ENCODE peak calls at places on chromosomes 4 and X, in nine cellular contexts. A is nephron progenitor cell, O is GM23338, G is Calu3, Z is choroid plexus epithelial cell, T is spleen, E is breast epithelium, Q is kidney epithelial cell, I is ovary. L is an unnamed sample.
A peak's percentile ranks its signal among the peaks of the same experiment; 100 is the strongest.

GRCh38 chr4:129926936-129927335 is 831.0 kb downstream of the C4orf33 start:
- DNase-seq in A (no peak), O (peak; percentile 21), G (no peak), Z (peak; percentile 3), T (no peak), E (no peak), Q (no peak), I (no peak), L (peak; percentile 9)

GRCh38 chr4:184958127-184958806 is 60.0 kb upstream of the HELT start:
- DNase-seq in A (no peak), O (no peak), G (no peak), Z (no peak), T (no peak), E (no peak), Q (no peak), I (no peak), L (no peak)

GRCh38 chrX:84044051-84044450 is 143.9 kb downstream of the RPS6KA6 start:
- DNase-seq in A (no peak), O (no peak), G (no peak), Z (no peak), T (no peak), E (no peak), Q (no peak), I (no peak), L (no peak)

GRCh38 chrX:109714340-109714958 is 18.6 kb downstream of the ACSL4 start:
- DNase-seq in A (no peak), O (no peak), G (no peak), Z (peak; percentile 82), T (no peak), E (no peak), Q (peak; percentile 50), I (no peak), L (peak; percentile 69)

GRCh38 chr4:124018383-124019317 is 622.1 kb downstream of the SPRY1 start:
- DNase-seq in A (peak; percentile 48), O (peak; percentile 6), G (no peak), Z (peak; percentile 73), T (peak; percentile 70), E (no peak), Q (no peak), I (peak; percentile 21), L (peak; percentile 43)

GRCh38 chr4:98976716-98977115 is 18.8 kb upstream of the METAP1 start:
- DNase-seq in A (no peak), O (no peak), G (no peak), Z (peak; percentile 66), T (no peak), E (no peak), Q (no peak), I (no peak), L (peak; percentile 21)

GRCh38 chr4:154982187-154983047 is 201.3 kb downstream of the RBM46 start:
- DNase-seq in A (peak; percentile 73), O (peak; percentile 87), G (peak; percentile 50), Z (peak; percentile 70), T (no peak), E (peak; percentile 27), Q (peak; percentile 18), I (peak; percentile 51), L (no peak)

GRCh38 chr4:106329027-106329618 is 12.8 kb downstream of the AIMP1 start:
- DNase-seq in A (no peak), O (peak; percentile 66), G (no peak), Z (peak; percentile 78), T (no peak), E (no peak), Q (no peak), I (no peak), L (peak; percentile 57)

GRCh38 chr4:165379662-165380061 is 854 bp downstream of the CPE start:
- DNase-seq in A (peak; percentile 30), O (peak; percentile 62), G (no peak), Z (peak; percentile 61), T (no peak), E (no peak), Q (no peak), I (peak; percentile 34), L (no peak)

GRCh38 chrX:45274576-45274975 is 73.9 kb upstream of the DIPK2B start:
- DNase-seq in A (no peak), O (no peak), G (no peak), Z (peak; percentile 27), T (no peak), E (no peak), Q (no peak), I (no peak), L (no peak)

GRCh38 chr4:4477391-4477790 is 64.5 kb downstream of the STX18 start:
- DNase-seq in A (no peak), O (no peak), G (no peak), Z (no peak), T (no peak), E (no peak), Q (no peak), I (no peak), L (no peak)

GRCh38 chrX:120697053-120697452 is 67.2 kb upstream of the C1GALT1C1 start:
- DNase-seq in A (no peak), O (no peak), G (no peak), Z (no peak), T (no peak), E (no peak), Q (no peak), I (no peak), L (no peak)

GRCh38 chr4:3290889-3291321 is 1.9 kb upstream of the RGS12 start:
- DNase-seq in A (no peak), O (no peak), G (no peak), Z (no peak), T (no peak), E (peak; percentile 28), Q (no peak), I (peak; percentile 34), L (no peak)

GRCh38 chrX:100864967-100865366 is 9.2 kb downstream of the NOX1 start:
- DNase-seq in A (no peak), O (no peak), G (no peak), Z (peak; percentile 69), T (no peak), E (no peak), Q (peak; percentile 1), I (no peak), L (peak; percentile 8)

GRCh38 chr4:83454626-83455025 is 997 bp downstream of the HELQ start:
- DNase-seq in A (no peak), O (no peak), G (no peak), Z (peak; percentile 36), T (no peak), E (no peak), Q (no peak), I (no peak), L (no peak)

GRCh38 chr4:186820371-186820990 is 96.8 kb upstream of the FAT1 start:
- DNase-seq in A (no peak), O (no peak), G (peak; percentile 40), Z (peak; percentile 74), T (no peak), E (no peak), Q (no peak), I (no peak), L (peak; percentile 26)

DNA sequence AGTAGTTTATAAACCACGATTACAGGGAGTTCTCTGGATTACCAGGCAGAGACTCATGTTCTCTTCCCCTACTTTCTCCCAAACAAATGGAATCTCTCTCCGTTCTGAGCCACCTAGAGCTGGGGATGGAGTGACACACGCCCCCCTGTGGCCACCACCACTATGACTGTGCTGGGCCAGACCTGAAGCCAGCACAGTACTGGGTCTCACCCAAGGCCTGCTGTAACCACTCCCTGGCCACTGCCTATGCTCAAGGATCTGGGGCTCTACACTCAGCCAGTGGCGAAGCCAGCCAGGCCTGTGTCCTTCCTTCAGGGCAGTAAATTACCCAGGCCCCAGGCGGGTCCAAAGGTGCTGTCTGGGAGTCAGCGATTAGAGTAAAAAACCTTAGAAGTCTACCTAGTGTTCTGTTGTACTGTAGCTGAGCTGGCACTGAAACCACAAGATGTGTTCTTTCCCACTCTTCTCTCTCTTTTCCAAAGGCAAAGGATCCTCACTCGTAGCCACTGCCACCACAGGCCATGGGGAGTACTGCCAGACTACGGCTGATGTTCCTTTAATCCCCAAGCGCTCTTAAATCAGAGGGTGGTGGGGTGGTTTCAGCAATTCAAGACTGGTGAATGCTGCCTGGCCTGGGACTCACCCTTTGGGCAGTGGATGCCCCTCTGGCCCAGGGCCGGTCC is 412.2 kb upstream of the ARX start:
- DNase-seq in A (peak; percentile 4), O (peak; percentile 55), G (peak; percentile 6), Z (no peak), T (no peak), E (no peak), Q (no peak), I (no peak), L (no peak)
- TF ChIP-seq CTCF in A (no peak), O (peak; percentile 70), G (no peak), Z (no peak), T (no peak), E (no peak), Q (no peak), I (no peak), L (no peak)

GRCh38 chr4:143185253-143186107 is 763 bp downstream of the USP38 start:
- DNase-seq in A (no peak), O (peak; percentile 65), G (peak; percentile 16), Z (peak; percentile 31), T (peak; percentile 80), E (no peak), Q (no peak), I (peak; percentile 45), L (no peak)
- TF ChIP-seq CTCF in A (no peak), O (no peak), G (no peak), Z (no peak), T (no peak), E (no peak), Q (no peak), I (no peak), L (no peak)

GRCh38 chr4:86730310-86730709 is 118.9 kb downstream of the SLC10A6 start:
- DNase-seq in A (peak; percentile 5), O (peak; percentile 68), G (no peak), Z (peak; percentile 10), T (no peak), E (no peak), Q (no peak), I (no peak), L (no peak)
- TF ChIP-seq CTCF in A (no peak), O (no peak), G (no peak), Z (no peak), T (no peak), E (no peak), Q (no peak), I (no peak), L (no peak)

DNA sequence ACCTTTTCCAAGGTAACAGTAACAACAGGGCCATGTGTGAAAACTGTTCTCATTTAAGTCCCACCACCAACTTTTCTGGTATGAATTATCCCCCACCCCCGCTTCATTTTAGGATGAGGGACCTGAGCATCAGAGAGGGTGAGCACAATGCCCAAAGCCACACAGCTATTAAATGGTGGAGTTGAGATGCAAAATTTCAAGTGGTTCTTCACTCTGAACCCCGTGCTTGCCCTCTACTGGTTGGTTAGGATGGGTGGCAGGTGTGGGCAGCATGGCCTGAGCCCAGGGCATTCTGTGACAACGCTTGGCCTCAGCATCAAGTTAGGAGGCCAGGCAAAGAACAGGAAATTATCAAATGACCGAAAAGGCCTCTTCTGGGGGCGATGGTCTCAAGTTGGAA is 33.5 kb downstream of the MED28 start:
- DNase-seq in A (no peak), O (peak; percentile 30), G (no peak), Z (no peak), T (no peak), E (no peak), Q (no peak), I (no peak), L (no peak)
- TF ChIP-seq CTCF in A (no peak), O (peak; percentile 53), G (no peak), Z (peak; percentile 20), T (no peak), E (no peak), Q (peak; percentile 5), I (no peak), L (peak; percentile 44)

GRCh38 chrX:147550217-147550616 is 361.5 kb upstream of the FMR1 start:
- DNase-seq in A (peak; percentile 54), O (peak; percentile 61), G (no peak), Z (no peak), T (no peak), E (no peak), Q (no peak), I (no peak), L (no peak)
- TF ChIP-seq CTCF in A (peak; percentile 55), O (peak; percentile 67), G (no peak), Z (no peak), T (no peak), E (no peak), Q (peak; percentile 46), I (no peak), L (no peak)